ENCODE peak calls at places on chromosomes 7 and 10, in seven cellular contexts. Q, U, I, Y, Z, P and N are unnamed samples.

GRCh38 chr10:63166742-63167258 is 33.7 kb downstream of the NRBF2 start:
- DNase-seq in Y (no peak), I (peak), Q (no peak), Z (peak), P (peak), U (peak), N (no peak)

GRCh38 chr7:45082031-45082830 is 6.5 kb downstream of the NACAD start:
- DNase-seq in Y (peak), I (peak), Z (no peak), Q (no peak), P (no peak), U (no peak), N (no peak)

GRCh38 chr7:134813668-134814067 is 34.2 kb downstream of the CALD1 start:
- DNase-seq in P (no peak), Y (no peak), U (no peak), Z (no peak), Q (no peak), I (peak), N (no peak)

GRCh38 chr7:77887567-77887966 is 89.0 kb downstream of the PHTF2 start:
- DNase-seq in I (peak), Z (no peak), Y (no peak), U (no peak), Q (no peak), P (no peak), N (no peak)

GRCh38 chr10:110407301-110408170 is 90.2 kb upstream of the DUSP5 start:
- DNase-seq in U (no peak), I (no peak), Q (no peak), Z (no peak), P (no peak), Y (peak), N (no peak)

GRCh38 chr10:79342295-79342761 is 4.9 kb upstream of the PPIF start:
- DNase-seq in U (no peak), Y (peak), I (no peak), Q (no peak), Z (no peak), P (no peak), N (no peak)

GRCh38 chr7:151630349-151630748 is 110.7 kb upstream of the RHEB start:
- DNase-seq in P (no peak), U (no peak), Y (no peak), I (no peak), Z (no peak), Q (no peak), N (no peak)

GRCh38 chr10:47206449-47207279 is 93.3 kb upstream of the GDF10 start:
- DNase-seq in Z (no peak), P (no peak), Y (no peak), I (peak), Q (no peak), U (no peak), N (no peak)

GRCh38 chr10:30897547-30897946 is 134.1 kb downstream of the ZNF438 start:
- DNase-seq in U (no peak), Q (no peak), P (no peak), Z (no peak), I (no peak), Y (no peak), N (no peak)

GRCh38 chr7:55441668-55442305 is 76.7 kb downstream of the LANCL2 start:
- DNase-seq in Q (no peak), P (no peak), Z (no peak), Y (no peak), I (peak), U (no peak), N (no peak)

GRCh38 chr7:26723140-26723539 is 141.2 kb downstream of the SKAP2 start:
- DNase-seq in Y (no peak), P (no peak), Z (no peak), U (peak), I (no peak), Q (no peak), N (no peak)

GRCh38 chr7:1287629-1288225 is 55.1 kb downstream of the UNCX start:
- DNase-seq in I (no peak), U (no peak), Q (no peak), P (no peak), Z (no peak), Y (no peak), N (no peak)

GRCh38 chr10:32454148-32454547 is 8.2 kb downstream of the CCDC7 start:
- DNase-seq in Q (no peak), I (peak), P (no peak), Y (no peak), Z (no peak), U (no peak), N (no peak)

GRCh38 chr10:5234106-5234877 is 37.7 kb downstream of the AKR1C4 start:
- DNase-seq in P (peak), U (peak), I (peak), Z (no peak), Y (no peak), Q (no peak), N (no peak)

GRCh38 chr7:3683886-3684539 is 383.0 kb downstream of the SDK1 start:
- DNase-seq in U (no peak), I (no peak), P (no peak), Z (no peak), Y (no peak), Q (no peak), N (no peak)

GRCh38 chr10:112985701-112986510 is 35.9 kb downstream of the TCF7L2 start:
- DNase-seq in Y (no peak), U (peak), Q (no peak), P (peak), Z (no peak), I (peak), N (no peak)

GRCh38 chr10:23051278-23051677 is 44.1 kb upstream of the MSRB2 start:
- DNase-seq in I (no peak), Z (no peak), Q (no peak), U (no peak), P (no peak), Y (no peak), N (no peak)

GRCh38 chr7:141838581-141838980 is 2.7 kb downstream of the PRSS37 start:
- DNase-seq in U (no peak), Q (no peak), P (no peak), Y (no peak), Z (no peak), I (no peak), N (no peak)

GRCh38 chr10:62689712-62690111 is 114.8 kb upstream of the ADO start:
- DNase-seq in Y (no peak), Q (no peak), U (no peak), P (no peak), I (peak), Z (no peak), N (no peak)

GRCh38 chr10:43292745-43293676 is 26.1 kb upstream of the RASGEF1A start:
- DNase-seq in Y (peak), P (peak), Z (peak), Q (no peak), U (peak), I (peak), N (no peak)

GRCh38 chr7:131329176-131329570 is 1.5 kb downstream of the MKLN1 start:
- DNase-seq in Q (no peak), P (no peak), Y (no peak), Z (no peak), I (no peak), U (peak), N (no peak)

GRCh38 chr10:126227762-126228134 is 160.5 kb downstream of the ADAM12 start:
- DNase-seq in P (no peak), Z (no peak), Y (no peak), U (peak), Q (no peak), I (peak), N (no peak)

GRCh38 chr7:73742753-73743641 is 4.4 kb upstream of the ABHD11 start:
- DNase-seq in P (no peak), Z (no peak), I (peak), U (peak), Y (peak), Q (no peak), N (peak)

GRCh38 chr7:5177060-5177459 is 13.0 kb upstream of the WIPI2 start:
- DNase-seq in Y (no peak), Q (no peak), U (peak), Z (no peak), P (no peak), I (peak), N (no peak)

GRCh38 chr7:46478046-46478445 is 557.0 kb upstream of the IGFBP3 start:
- DNase-seq in Z (no peak), U (no peak), P (no peak), Y (no peak), I (peak), Q (no peak), N (no peak)

GRCh38 chr7:122914812-122915211 is 28.6 kb upstream of the CADPS2 start:
- DNase-seq in Y (no peak), I (no peak), P (no peak), U (no peak), Z (no peak), Q (no peak), N (no peak)

GRCh38 chr7:115779561-115779960 is 251.0 kb downstream of the TFEC start:
- DNase-seq in Q (no peak), Z (no peak), I (peak), Y (no peak), P (no peak), U (no peak), N (no peak)

GRCh38 chr7:26001662-26002244 is 150.2 kb upstream of the NFE2L3 start:
- DNase-seq in Q (no peak), U (no peak), Y (no peak), Z (no peak), P (no peak), I (no peak), N (no peak)

GRCh38 chr10:88117227-88117626 is 253.8 kb downstream of the PTEN start:
- DNase-seq in Y (no peak), Z (no peak), I (no peak), U (no peak), Q (no peak), P (no peak), N (no peak)

GRCh38 chr10:75403144-75404022 is 1.8 kb upstream of the ZNF503 start:
- DNase-seq in Y (no peak), Q (no peak), I (no peak), Z (no peak), P (peak), U (peak), N (peak)

GRCh38 chr10:132134541-132135397 is 52.0 kb upstream of the DPYSL4 start:
- DNase-seq in Z (no peak), P (no peak), U (no peak), I (no peak), Y (no peak), Q (no peak), N (no peak)

GRCh38 chr10:76401006-76401405 is 969.6 kb downstream of the LRMDA start:
- DNase-seq in Z (no peak), P (no peak), Q (no peak), I (no peak), U (no peak), Y (no peak), N (no peak)

GRCh38 chr10:98556061-98556460 is 109.3 kb upstream of the HPS1 start:
- DNase-seq in U (no peak), I (no peak), P (no peak), Y (no peak), Z (no peak), Q (no peak), N (no peak)

GRCh38 chr10:114261116-114261515 is 22.1 kb downstream of the VWA2 start:
- DNase-seq in P (no peak), Q (no peak), I (peak), U (peak), Y (no peak), Z (no peak), N (no peak)

GRCh38 chr10:99403674-99404073 is 26.8 kb downstream of the GOT1 start:
- DNase-seq in U (no peak), P (no peak), Y (peak), I (no peak), Q (no peak), Z (no peak), N (no peak)

GRCh38 chr7:16708980-16709379 is 44.6 kb upstream of the TSPAN13 start:
- DNase-seq in Q (no peak), U (no peak), P (no peak), I (peak), Y (peak), Z (no peak), N (no peak)

GRCh38 chr7:39130304-39130703 is 152.6 kb downstream of the POU6F2 start:
- DNase-seq in Y (no peak), U (no peak), Q (no peak), P (no peak), Z (no peak), I (peak), N (no peak)

GRCh38 chr10:10869592-10869991 is 148.1 kb upstream of the CELF2 start:
- DNase-seq in Y (no peak), Q (no peak), U (peak), Z (no peak), P (no peak), I (peak), N (no peak)

GRCh38 chr10:92970301-92971070 is 90.1 kb upstream of the CYP26C1 start:
- DNase-seq in Q (no peak), I (peak), P (no peak), Z (no peak), U (no peak), Y (no peak), N (no peak)